ENCODE peak calls at places on chromosome 1, in four cellular contexts. N, Y, K and T are unnamed samples. For H3K4me1, the result is how much of the 10 kb centered on the place peaks cover.

GRCh38 chr1:47738560-47739182 is 258.5 kb downstream of the TRABD2B start:
- DNase-seq in N (peak), K (peak), Y (no peak), T (peak)

GRCh38 chr1:85799734-85800133 is 91.5 kb upstream of the ZNHIT6 start:
- DNase-seq in K (no peak), N (no peak), Y (no peak), T (no peak)

GRCh38 chr1:58065520-58065919 is 481.0 kb downstream of the OMA1 start:
- DNase-seq in K (peak), N (no peak), Y (no peak), T (peak)

GRCh38 chr1:150386546-150387080 is 22.7 kb downstream of the RPRD2 start:
- DNase-seq in N (no peak), Y (no peak), K (no peak), T (no peak)

GRCh38 chr1:38586993-38587646 is 272.5 kb downstream of the RRAGC start:
- DNase-seq in Y (peak), N (peak), K (peak), T (peak)

GRCh38 chr1:48001696-48002095 is 4.5 kb upstream of the TRABD2B start:
- DNase-seq in K (no peak), N (no peak), Y (no peak), T (no peak)

GRCh38 chr1:209626633-209627348 is 25.4 kb downstream of the LAMB3 start:
- DNase-seq in Y (no peak), K (no peak), N (no peak), T (no peak)

GRCh38 chr1:186967659-186968394 is 139.1 kb downstream of the PLA2G4A start:
- DNase-seq in K (no peak), Y (no peak), N (no peak), T (no peak)

GRCh38 chr1:97340951-97341350 is 579.9 kb downstream of the DPYD start:
- DNase-seq in Y (no peak), K (no peak), N (no peak), T (no peak)

GRCh38 chr1:30902653-30903290 is 5.8 kb downstream of the SDC3 start:
- DNase-seq in Y (no peak), K (no peak), N (no peak), T (no peak)

GRCh38 chr1:32967863-32968571 is 3.4 kb upstream of the RNF19B start:
- DNase-seq in K (no peak), N (no peak), Y (no peak), T (no peak)

GRCh38 chr1:119712342-119713038 is 756 bp downstream of the PHGDH start:
- DNase-seq in Y (no peak), K (peak), N (peak), T (peak)

GRCh38 chr1:246165826-246166709 is 341.0 kb downstream of the SMYD3 start:
- DNase-seq in Y (no peak), N (peak), K (peak), T (peak)

GRCh38 chr1:34761776-34762307 is 2.3 kb downstream of the GJB4 start:
- DNase-seq in Y (no peak), N (no peak), K (no peak), T (no peak)

GRCh38 chr1:34762474-34763141 is 3.1 kb downstream of the GJB4 start:
- DNase-seq in K (no peak), N (no peak), Y (no peak), T (no peak)

GRCh38 chr1:34761176-34761761 is 1.7 kb downstream of the GJB4 start:
- DNase-seq in K (no peak), N (no peak), Y (no peak), T (no peak)

GRCh38 chr1:34759472-34760357 is at the start of gene GJB4:
- DNase-seq in Y (no peak), N (no peak), K (no peak), T (no peak)

DNA sequence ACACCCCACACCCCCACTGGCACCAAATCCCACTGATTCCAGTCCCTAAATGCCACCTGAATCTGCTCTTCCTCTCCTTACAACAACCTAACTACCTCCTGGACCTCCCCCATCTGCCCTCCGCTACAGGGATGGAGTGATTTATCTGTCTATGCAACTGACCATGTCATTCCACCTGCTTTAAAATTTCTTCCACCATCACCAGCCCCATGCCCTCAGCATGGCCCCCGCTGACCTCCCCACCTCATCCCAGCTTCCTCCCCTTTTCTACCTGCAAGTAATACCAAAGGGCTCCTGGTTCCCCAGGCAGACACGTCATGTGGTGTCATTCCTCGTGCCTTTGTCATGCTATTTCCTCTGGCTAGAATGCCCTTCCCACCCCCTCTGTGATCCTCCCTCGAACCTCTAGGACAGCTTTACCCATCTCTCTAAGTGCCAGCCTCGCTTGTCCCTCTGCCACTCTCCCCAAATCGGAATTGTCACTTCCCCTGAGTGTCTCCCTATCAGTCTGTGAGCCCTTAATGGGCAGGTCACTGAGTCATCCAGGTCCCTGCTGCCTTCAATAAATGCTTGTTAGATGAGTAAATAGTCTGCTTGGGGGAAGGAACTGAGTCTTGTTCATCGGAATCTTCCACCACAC is 3.7 kb downstream of the GJB4 start:
- DNase-seq in Y (no peak), K (peak), N (no peak), T (peak)
- TF ChIP-seq CHD4 in Y (no peak), K (no peak), N (no peak), T (no peak)

GRCh38 chr1:169052727-169053126 is 53.8 kb upstream of the ATP1B1 start:
- DNase-seq in N (no peak), K (no peak), Y (no peak), T (no peak)
- TF ChIP-seq POLR2AphosphoS2 in N (no peak), K (no peak), Y (no peak), T (no peak)

DNA sequence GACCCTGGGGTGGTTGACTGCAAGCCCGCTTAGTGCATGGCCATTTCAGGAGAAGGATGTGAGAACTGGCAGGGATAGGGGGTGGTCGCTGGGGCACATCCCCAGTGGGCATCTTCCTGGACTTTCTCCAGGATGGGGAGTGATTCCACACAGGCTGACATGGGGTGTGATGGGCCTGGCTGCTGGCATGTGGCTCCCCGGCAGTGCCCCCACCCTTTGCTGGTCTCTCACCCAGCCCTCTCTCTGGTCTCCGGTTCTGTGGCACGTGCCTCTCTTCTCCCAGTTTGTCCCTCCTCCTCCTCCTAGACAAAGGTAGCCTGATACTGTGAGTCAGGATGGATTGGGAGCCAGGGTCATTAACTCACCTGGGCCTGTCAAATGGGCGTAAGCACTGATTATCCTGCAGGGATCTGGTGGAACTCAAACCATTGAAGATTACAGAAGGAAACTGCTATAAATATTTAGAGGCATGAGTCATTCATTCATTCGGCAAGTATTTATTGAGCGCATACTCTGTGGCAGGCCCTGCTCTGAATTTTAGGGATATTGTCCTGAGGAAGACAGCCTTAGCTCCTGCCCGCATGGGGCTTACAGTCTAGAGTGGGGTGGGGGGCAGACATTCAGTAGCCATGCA is 23.6 kb upstream of the EPS8L3 start:
- DNase-seq in K (no peak), Y (no peak), N (no peak), T (no peak)
- H3K4me1 ChIP-seq in K (half or more), Y (under half), N (under half), T (half or more)

GRCh38 chr1:23555225-23555801 is 4.0 kb downstream of the ID3 start:
- DNase-seq in Y (no peak), N (no peak), K (no peak), T (peak)
- TF ChIP-seq CHD4 in Y (no peak), N (no peak), K (no peak), T (no peak)

GRCh38 chr1:20165522-20165951 is 20.4 kb upstream of the UBXN10 start:
- DNase-seq in Y (no peak), K (peak), N (peak), T (peak)
- TF ChIP-seq POLR2AphosphoS2 in Y (no peak), K (no peak), N (no peak), T (no peak)

GRCh38 chr1:156815851-156816536 is 654 bp downstream of the SH2D2A start:
- DNase-seq in K (no peak), Y (no peak), N (no peak), T (no peak)
- H3K4me1 ChIP-seq in K (under half), Y (under half), N (half or more), T (under half)

DNA sequence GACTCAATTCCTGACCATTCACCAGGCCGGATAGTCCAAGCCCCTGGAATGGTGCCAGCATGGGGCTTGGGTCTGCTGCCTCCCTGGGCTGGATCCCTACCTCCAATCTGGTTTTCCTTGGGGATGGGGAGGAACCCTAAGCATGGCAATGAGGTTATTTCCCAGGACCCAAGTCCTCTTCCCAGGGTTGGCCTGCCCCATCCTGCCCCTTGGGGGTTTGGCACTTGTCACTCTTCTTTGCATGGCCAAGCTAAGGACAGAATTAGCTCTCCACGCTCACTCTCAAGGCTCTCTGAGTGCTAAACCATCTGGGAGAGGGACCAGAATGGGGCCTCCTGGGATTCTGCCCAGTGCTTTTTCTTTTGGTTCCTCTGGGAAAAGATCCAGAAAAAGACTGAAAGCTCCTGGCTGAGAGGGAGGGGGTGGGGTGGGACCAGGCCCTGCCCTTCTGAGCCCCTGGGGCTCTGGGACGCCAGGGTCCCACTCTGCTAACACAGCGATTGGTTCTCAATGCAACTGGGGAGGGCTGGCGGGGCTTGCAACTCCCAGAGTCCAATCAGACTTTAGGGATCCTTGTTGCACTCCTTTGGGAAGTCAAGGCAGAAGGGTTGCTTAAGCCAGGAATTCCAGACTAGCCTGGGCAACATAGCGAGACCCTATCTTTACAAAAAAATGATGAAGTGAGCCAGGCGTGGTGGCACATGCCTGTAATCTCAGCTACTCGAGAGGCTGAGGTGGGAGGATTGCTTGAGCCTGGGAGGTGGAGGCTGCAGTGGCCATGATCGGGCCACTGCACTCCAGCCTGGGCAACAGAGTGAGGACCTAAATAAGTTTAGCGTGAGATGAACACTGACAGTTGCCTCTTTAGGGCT is 52.7 kb downstream of the DHRS3 start:
- DNase-seq in K (no peak), N (no peak), Y (no peak), T (no peak)
- TF ChIP-seq CHD4 in K (no peak), N (no peak), Y (no peak), T (no peak)

DNA sequence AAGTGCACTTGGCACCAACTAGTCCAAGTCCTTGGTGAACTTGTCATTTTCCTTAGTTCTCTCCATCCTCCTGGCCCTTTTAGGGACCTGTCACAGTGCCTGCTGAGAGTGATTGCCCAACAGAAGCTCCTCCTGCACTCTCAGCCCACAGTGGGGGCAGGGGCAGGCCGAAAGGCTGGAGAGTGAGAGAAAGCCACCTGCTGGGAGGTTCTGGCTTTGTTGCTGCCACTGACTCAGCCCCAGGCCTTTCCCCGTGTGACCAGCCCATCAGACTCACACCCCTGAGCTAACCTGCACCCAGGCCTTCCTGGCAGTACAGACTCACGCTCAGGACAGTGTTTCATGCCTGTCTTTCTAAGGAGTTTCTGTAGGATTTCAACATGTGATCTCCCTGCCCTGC is 17.1 kb upstream of the PROK1 start:
- DNase-seq in K (peak), N (peak), Y (no peak), T (peak)
- TF ChIP-seq POLR2AphosphoS2 in K (no peak), N (no peak), Y (no peak), T (no peak)

GRCh38 chr1:226781937-226782609 is 43.0 kb upstream of the ITPKB start:
- DNase-seq in K (no peak), Y (no peak), N (no peak), T (no peak)

GRCh38 chr1:226776066-226776465 is 37.0 kb upstream of the ITPKB start:
- DNase-seq in Y (no peak), N (no peak), K (no peak), T (no peak)

GRCh38 chr1:226778657-226779058 is 39.6 kb upstream of the ITPKB start:
- DNase-seq in Y (no peak), N (no peak), K (no peak), T (no peak)

GRCh38 chr1:226776975-226777374 is 37.9 kb upstream of the ITPKB start:
- DNase-seq in Y (no peak), K (no peak), N (no peak), T (no peak)

GRCh38 chr1:226779536-226779935 is 40.5 kb upstream of the ITPKB start:
- DNase-seq in Y (no peak), N (no peak), K (no peak), T (no peak)
- H3K4me1 ChIP-seq in Y (under half), N (under half), K (under half), T (under half)